ENCODE peak calls at places on chromosomes 11 and 22, in eight cellular contexts. H, P, R, T, O, Y, V and A are unnamed samples.

GRCh38 chr11:133019545-133019944 is 512.8 kb downstream of the OPCML start:
- DNase-seq in H (no peak), P (no peak), R (no peak), T (no peak), O (no peak), Y (no peak), V (no peak), A (no peak)

GRCh38 chr11:111911563-111912401 is at the start of gene CRYAB:
- DNase-seq in H (peak), P (peak), R (no peak), T (peak), O (peak), Y (peak), V (peak), A (peak)

GRCh38 chr11:64226507-64227051 is 505 bp downstream of the NUDT22 start:
- DNase-seq in H (no peak), P (peak), R (peak), T (no peak), O (no peak), Y (no peak), V (peak), A (peak)

GRCh38 chr11:7905961-7906429 is 25.1 kb downstream of the OR10A6 start:
- DNase-seq in H (peak), P (no peak), R (no peak), T (no peak), O (no peak), Y (no peak), V (peak), A (peak)

GRCh38 chr22:50192825-50193204 is 7.1 kb downstream of the TRABD start:
- DNase-seq in H (no peak), P (no peak), R (peak), T (no peak), O (no peak), Y (no peak), V (no peak), A (peak)

GRCh38 chr22:39913886-39914285 is 13.0 kb downstream of the GRAP2 start:
- DNase-seq in H (peak), P (no peak), R (no peak), T (no peak), O (no peak), Y (no peak), V (no peak), A (no peak)

GRCh38 chr22:41915035-41915782 is at the start of gene SHISA8:
- DNase-seq in H (peak), P (no peak), R (peak), T (peak), O (no peak), Y (no peak), V (no peak), A (no peak)

GRCh38 chr22:19713228-19713627 is 1.1 kb upstream of the SEPTIN5 start:
- DNase-seq in H (no peak), P (no peak), R (no peak), T (no peak), O (no peak), Y (no peak), V (no peak), A (no peak)

GRCh38 chr11:93905384-93905783 is 55.0 kb upstream of the VSTM5 start:
- DNase-seq in H (no peak), P (no peak), R (no peak), T (peak), O (no peak), Y (peak), V (peak), A (no peak)

GRCh38 chr11:119977584-119977860 is 160.4 kb downstream of the TRIM29 start:
- DNase-seq in H (no peak), P (no peak), R (no peak), T (no peak), O (no peak), Y (no peak), V (no peak), A (no peak)

GRCh38 chr22:31857247-31857646 is 87.1 kb upstream of the YWHAH start:
- DNase-seq in H (peak), P (no peak), R (no peak), T (no peak), O (no peak), Y (no peak), V (no peak), A (no peak)

GRCh38 chr11:2772544-2773031 is 72.8 kb upstream of the KCNQ1OT1 start:
- DNase-seq in H (no peak), P (peak), R (peak), T (no peak), O (no peak), Y (peak), V (no peak), A (no peak)

GRCh38 chr22:22171357-22172218 is 73.0 kb upstream of the VPREB1 start:
- DNase-seq in H (peak), P (no peak), R (peak), T (no peak), O (peak), Y (no peak), V (no peak), A (no peak)

GRCh38 chr11:26276798-26277424 is 55.0 kb upstream of the ANO3 start:
- DNase-seq in H (peak), P (no peak), R (peak), T (peak), O (peak), Y (peak), V (peak), A (no peak)

GRCh38 chr11:113034591-113034990 is 73.4 kb downstream of the NCAM1 start:
- DNase-seq in H (no peak), P (no peak), R (no peak), T (no peak), O (no peak), Y (no peak), V (no peak), A (no peak)

GRCh38 chr11:62554377-62554776 is 7.8 kb upstream of the AHNAK start:
- DNase-seq in H (peak), P (no peak), R (no peak), T (no peak), O (no peak), Y (no peak), V (no peak), A (peak)

GRCh38 chr11:14374922-14375630 is 16.1 kb upstream of the RRAS2 start:
- DNase-seq in H (peak), P (no peak), R (peak), T (no peak), O (peak), Y (no peak), V (no peak), A (no peak)
- TF ChIP-seq CTCF in H (peak), P (no peak), R (peak), T (no peak), O (no peak), Y (no peak), V (no peak), A (no peak)

GRCh38 chr11:72704028-72704782 is 30.0 kb upstream of the PDE2A start:
- DNase-seq in H (no peak), P (no peak), R (no peak), T (peak), O (no peak), Y (no peak), V (no peak), A (peak)
- TF ChIP-seq CTCF in H (peak), P (no peak), R (no peak), T (peak), O (no peak), Y (peak), V (no peak), A (no peak)

DNA sequence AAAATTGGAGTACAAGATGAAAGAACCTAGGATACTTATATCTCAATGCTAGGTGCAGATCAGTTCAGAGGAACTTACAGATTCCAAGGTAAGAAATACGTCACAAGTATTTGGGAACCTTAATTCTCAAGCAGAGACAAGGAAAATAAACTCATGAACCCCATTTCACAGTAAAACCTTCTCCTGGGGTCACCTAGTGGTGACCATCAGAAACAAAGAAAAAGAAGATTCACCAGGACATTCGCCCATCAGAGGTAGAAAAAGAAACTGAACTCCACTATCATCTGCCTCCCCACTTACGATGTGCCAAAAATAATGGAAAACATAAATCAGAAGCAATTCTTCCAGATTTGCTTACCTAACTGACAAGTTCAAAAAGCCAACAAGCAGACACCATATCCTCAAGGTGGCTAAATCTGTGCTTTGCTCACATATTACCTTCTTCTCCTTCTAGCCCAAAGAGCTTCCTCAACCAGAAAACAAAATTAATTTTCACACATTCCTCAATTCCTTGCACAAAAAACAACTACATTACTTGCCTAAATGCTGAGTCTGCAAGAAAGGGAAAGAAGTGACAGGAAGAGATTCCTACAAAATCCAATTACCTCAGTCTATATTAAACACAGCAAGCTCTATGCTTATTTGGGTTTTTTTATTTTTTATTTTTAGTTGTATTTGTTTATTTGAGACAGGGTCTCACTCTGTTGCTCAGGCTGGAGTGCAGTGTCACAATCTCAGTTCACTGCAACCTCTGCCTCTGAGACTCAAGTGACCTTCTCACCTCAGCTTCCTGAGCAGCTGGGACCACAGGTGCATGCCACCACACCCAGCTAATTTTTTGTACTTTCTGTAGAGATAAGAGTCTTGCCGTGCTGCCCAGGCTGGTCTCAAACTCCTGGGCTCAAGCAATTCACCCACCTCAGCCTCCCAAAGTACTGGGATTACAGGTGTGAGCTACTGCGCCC is 4.7 kb downstream of the DENND5A start:
- DNase-seq in H (no peak), P (no peak), R (peak), T (no peak), O (no peak), Y (no peak), V (no peak), A (no peak)
- TF ChIP-seq CTCF in H (peak), P (no peak), R (peak), T (peak), O (peak), Y (peak), V (no peak), A (no peak)

DNA sequence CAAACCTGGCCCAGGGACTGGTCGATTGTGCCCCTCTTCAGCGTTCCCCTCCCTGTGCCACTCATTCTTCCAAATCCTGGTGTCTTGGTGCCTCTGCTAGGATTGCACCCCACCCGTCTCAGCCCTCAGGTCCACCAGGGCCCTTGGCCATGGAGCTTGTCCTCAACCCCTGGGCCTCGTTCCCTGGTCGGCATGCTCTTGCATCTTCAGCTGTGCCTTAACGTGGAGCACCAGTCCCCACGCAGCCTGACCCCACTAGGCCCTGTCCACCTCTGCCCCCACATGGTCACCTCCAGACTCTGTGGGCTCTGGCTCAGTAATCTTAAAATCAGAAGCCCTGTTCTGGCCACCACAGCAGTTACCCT is 61.1 kb downstream of the OSBP2 start:
- DNase-seq in H (no peak), P (no peak), R (no peak), T (no peak), O (no peak), Y (no peak), V (no peak), A (no peak)
- TF ChIP-seq CTCF in H (no peak), P (no peak), R (no peak), T (no peak), O (no peak), Y (no peak), V (peak), A (no peak)

GRCh38 chr11:69708731-69709401 is 5.0 kb upstream of the FGF19 start:
- DNase-seq in H (peak), P (no peak), R (no peak), T (no peak), O (no peak), Y (no peak), V (no peak), A (no peak)
- TF ChIP-seq CTCF in H (peak), P (no peak), R (no peak), T (no peak), O (no peak), Y (no peak), V (no peak), A (no peak)

GRCh38 chr22:23384899-23385298 is 195.2 kb downstream of the IGLL1 start:
- DNase-seq in H (no peak), P (no peak), R (no peak), T (no peak), O (no peak), Y (no peak), V (no peak), A (no peak)

GRCh38 chr22:23387827-23388491 is 192.1 kb downstream of the IGLL1 start:
- DNase-seq in H (no peak), P (no peak), R (no peak), T (no peak), O (no peak), Y (no peak), V (no peak), A (peak)

GRCh38 chr22:23385301-23386244 is 194.5 kb downstream of the IGLL1 start:
- DNase-seq in H (peak), P (peak), R (peak), T (peak), O (peak), Y (peak), V (peak), A (peak)

GRCh38 chr22:23386822-23387580 is 193.1 kb downstream of the IGLL1 start:
- DNase-seq in H (no peak), P (no peak), R (no peak), T (no peak), O (no peak), Y (no peak), V (no peak), A (peak)

GRCh38 chr22:23386245-23386631 is 193.9 kb downstream of the IGLL1 start:
- DNase-seq in H (no peak), P (no peak), R (no peak), T (no peak), O (no peak), Y (no peak), V (no peak), A (peak)
- TF ChIP-seq CTCF in H (no peak), P (no peak), R (no peak), T (no peak), O (peak), Y (no peak), V (no peak), A (no peak)